ENCODE peak calls at places on chromosome 18, in five cellular contexts. One of them, this sample, is unnamed.
A peak's percentile ranks its signal among the peaks of the same experiment; 100 is the strongest.

GRCh38 chr18:5150888-5151287 is 46.2 kb downstream of the AKAIN1 start:
- DNase-seq in bronchial epithelial cell: no peak
- DNase-seq in right lobe of liver: no peak
- DNase-seq in neural progenitor cell: no peak
- DNase-seq in keratinocyte: no peak
- DNase-seq in this sample: no peak

GRCh38 chr18:24033644-24034412 is 19.3 kb downstream of the TTC39C start:
- DNase-seq in right lobe of liver: no peak
- DNase-seq in keratinocyte: no peak
- DNase-seq in neural progenitor cell: no peak
- DNase-seq in bronchial epithelial cell: no peak
- DNase-seq in this sample: no peak

GRCh38 chr18:5894613-5895299 is 566 bp downstream of the TMEM200C start:
- DNase-seq in right lobe of liver: peak; percentile 45
- DNase-seq in neural progenitor cell: peak; percentile 62
- DNase-seq in bronchial epithelial cell: no peak
- DNase-seq in keratinocyte: no peak
- DNase-seq in this sample: no peak

GRCh38 chr18:3171631-3172030 is 48.1 kb downstream of the MYOM1 start:
- DNase-seq in right lobe of liver: no peak
- DNase-seq in keratinocyte: no peak
- DNase-seq in bronchial epithelial cell: no peak
- DNase-seq in neural progenitor cell: no peak
- DNase-seq in this sample: no peak

GRCh38 chr18:36688020-36688965 is 140.5 kb downstream of the TPGS2 start:
- DNase-seq in right lobe of liver: no peak
- DNase-seq in keratinocyte: no peak
- DNase-seq in neural progenitor cell: peak; percentile 68
- DNase-seq in bronchial epithelial cell: peak; percentile 71
- DNase-seq in this sample: no peak

GRCh38 chr18:70640336-70640887 is 351.6 kb downstream of the SOCS6 start:
- DNase-seq in right lobe of liver: no peak
- DNase-seq in keratinocyte: no peak
- DNase-seq in bronchial epithelial cell: no peak
- DNase-seq in neural progenitor cell: no peak
- DNase-seq in this sample: no peak

GRCh38 chr18:2968559-2968958 is 44.4 kb downstream of the LPIN2 start:
- DNase-seq in keratinocyte: no peak
- DNase-seq in right lobe of liver: no peak
- DNase-seq in neural progenitor cell: no peak
- DNase-seq in bronchial epithelial cell: no peak
- DNase-seq in this sample: no peak

GRCh38 chr18:14747513-14748474 is at the start of gene ANKRD30B:
- DNase-seq in bronchial epithelial cell: no peak
- DNase-seq in keratinocyte: no peak
- DNase-seq in neural progenitor cell: no peak
- DNase-seq in right lobe of liver: no peak
- DNase-seq in this sample: no peak

GRCh38 chr18:8367217-8367988 is 241.8 kb upstream of the RAB12 start:
- DNase-seq in bronchial epithelial cell: peak; percentile 8
- DNase-seq in neural progenitor cell: peak; percentile 90
- DNase-seq in right lobe of liver: peak; percentile 68
- DNase-seq in keratinocyte: no peak
- DNase-seq in this sample: peak; percentile 9

GRCh38 chr18:354003-354402 is 86.2 kb upstream of the THOC1 start:
- DNase-seq in neural progenitor cell: no peak
- DNase-seq in keratinocyte: no peak
- DNase-seq in bronchial epithelial cell: peak; percentile 43
- DNase-seq in right lobe of liver: no peak
- DNase-seq in this sample: no peak

GRCh38 chr18:13180614-13181375 is 37.8 kb upstream of the LDLRAD4 start:
- DNase-seq in right lobe of liver: no peak
- DNase-seq in bronchial epithelial cell: no peak
- DNase-seq in keratinocyte: no peak
- DNase-seq in neural progenitor cell: no peak
- DNase-seq in this sample: no peak

GRCh38 chr18:48765053-48765452 is 185.7 kb downstream of the SMAD7 start:
- DNase-seq in right lobe of liver: peak; percentile 40
- DNase-seq in keratinocyte: no peak
- DNase-seq in neural progenitor cell: no peak
- DNase-seq in bronchial epithelial cell: no peak
- DNase-seq in this sample: no peak

GRCh38 chr18:58364867-58365533 is 263.9 kb downstream of the ALPK2 start:
- DNase-seq in right lobe of liver: no peak
- DNase-seq in bronchial epithelial cell: no peak
- DNase-seq in neural progenitor cell: no peak
- DNase-seq in keratinocyte: no peak
- DNase-seq in this sample: peak; percentile 51
- TF ChIP-seq CTCF in right lobe of liver: no peak
- TF ChIP-seq CTCF in bronchial epithelial cell: no peak
- TF ChIP-seq CTCF in neural progenitor cell: no peak
- TF ChIP-seq CTCF in keratinocyte: no peak
- TF ChIP-seq CTCF in this sample: no peak

GRCh38 chr18:61926532-61926931 is 33.7 kb upstream of the RNF152 start:
- DNase-seq in bronchial epithelial cell: no peak
- DNase-seq in neural progenitor cell: no peak
- DNase-seq in keratinocyte: no peak
- DNase-seq in right lobe of liver: no peak
- DNase-seq in this sample: no peak

GRCh38 chr18:61921621-61922235 is 28.9 kb upstream of the RNF152 start:
- DNase-seq in neural progenitor cell: no peak
- DNase-seq in bronchial epithelial cell: no peak
- DNase-seq in keratinocyte: no peak
- DNase-seq in right lobe of liver: no peak
- DNase-seq in this sample: no peak

GRCh38 chr18:61924550-61924949 is 31.7 kb upstream of the RNF152 start:
- DNase-seq in bronchial epithelial cell: no peak
- DNase-seq in neural progenitor cell: no peak
- DNase-seq in right lobe of liver: no peak
- DNase-seq in keratinocyte: no peak
- DNase-seq in this sample: no peak

GRCh38 chr18:61917870-61918269 is 25.1 kb upstream of the RNF152 start:
- DNase-seq in right lobe of liver: no peak
- DNase-seq in keratinocyte: no peak
- DNase-seq in neural progenitor cell: no peak
- DNase-seq in bronchial epithelial cell: no peak
- DNase-seq in this sample: no peak

DNA sequence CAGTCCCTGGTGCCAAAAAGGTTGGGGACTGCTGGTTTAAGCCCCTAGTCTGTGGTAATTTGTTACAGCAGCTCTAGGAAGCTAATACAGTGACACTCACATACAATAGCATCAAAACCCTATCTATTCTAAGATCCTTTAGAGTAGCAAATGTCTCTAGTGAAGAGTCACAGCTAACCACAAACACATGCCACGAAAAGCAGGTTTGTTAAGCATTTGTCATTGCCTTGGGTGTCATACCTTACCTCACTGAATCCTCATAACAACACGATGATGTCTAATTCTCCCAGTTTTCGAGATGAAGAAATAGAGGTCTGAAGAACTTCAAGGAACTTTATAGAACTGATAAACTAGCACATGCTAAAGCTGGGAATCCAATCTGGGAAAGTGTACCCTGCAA is 29.6 kb upstream of the RNF152 start:
- DNase-seq in keratinocyte: no peak
- DNase-seq in neural progenitor cell: no peak
- DNase-seq in bronchial epithelial cell: peak; percentile 32
- DNase-seq in right lobe of liver: no peak
- DNase-seq in this sample: no peak
- H3K4me3 ChIP-seq in keratinocyte: no peak overlapping the region
- H3K4me3 ChIP-seq in neural progenitor cell: no peak overlapping the region
- H3K4me3 ChIP-seq in bronchial epithelial cell: no peak overlapping the region
- H3K4me3 ChIP-seq in right lobe of liver: no peak overlapping the region
- H3K4me3 ChIP-seq in this sample: no peak overlapping the region

GRCh38 chr18:79006106-79006795 is 26.6 kb downstream of the SALL3 start:
- DNase-seq in right lobe of liver: no peak
- DNase-seq in keratinocyte: no peak
- DNase-seq in neural progenitor cell: no peak
- DNase-seq in bronchial epithelial cell: no peak
- DNase-seq in this sample: no peak
- H3K27me3 ChIP-seq in right lobe of liver: no peaks in the 10 kb centered on the region
- H3K27me3 ChIP-seq in keratinocyte: no peaks in the 10 kb centered on the region
- H3K27me3 ChIP-seq in neural progenitor cell: no peaks in the 10 kb centered on the region
- H3K27me3 ChIP-seq in bronchial epithelial cell: no peaks in the 10 kb centered on the region
- H3K27me3 ChIP-seq in this sample: no peaks in the 10 kb centered on the region

DNA sequence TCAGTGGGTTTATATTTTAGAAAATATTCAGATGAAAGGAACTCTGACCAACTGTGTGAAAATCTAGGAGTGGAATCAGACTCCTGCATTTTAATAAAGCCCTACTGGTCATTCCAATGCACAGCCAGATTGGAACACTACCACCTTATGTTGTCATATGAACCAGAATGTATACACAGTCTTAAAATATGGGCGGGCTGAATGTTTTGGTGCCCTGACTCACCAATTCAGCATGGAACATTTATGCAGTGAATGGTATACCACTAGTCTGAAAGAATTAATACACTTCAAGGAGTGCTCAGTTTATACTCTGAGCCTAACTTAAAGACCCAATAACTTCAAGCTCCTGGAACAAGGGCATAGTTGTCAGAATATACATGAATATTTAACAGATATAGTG is 280.9 kb upstream of the TCF4 start:
- DNase-seq in keratinocyte: no peak
- DNase-seq in neural progenitor cell: no peak
- DNase-seq in bronchial epithelial cell: peak; percentile 59
- DNase-seq in right lobe of liver: no peak
- DNase-seq in this sample: no peak
- TF ChIP-seq CTCF in keratinocyte: no peak
- TF ChIP-seq CTCF in neural progenitor cell: no peak
- TF ChIP-seq CTCF in bronchial epithelial cell: no peak
- TF ChIP-seq CTCF in right lobe of liver: no peak
- TF ChIP-seq CTCF in this sample: no peak

GRCh38 chr18:9877655-9878014 is 8.1 kb upstream of the TXNDC2 start:
- DNase-seq in bronchial epithelial cell: no peak
- DNase-seq in neural progenitor cell: no peak
- DNase-seq in keratinocyte: no peak
- DNase-seq in right lobe of liver: no peak
- DNase-seq in this sample: no peak
- H3K4me3 ChIP-seq in bronchial epithelial cell: no peak overlapping the region
- H3K4me3 ChIP-seq in neural progenitor cell: no peak overlapping the region
- H3K4me3 ChIP-seq in keratinocyte: peak overlapping the region; percentile 25
- H3K4me3 ChIP-seq in right lobe of liver: no peak overlapping the region
- H3K4me3 ChIP-seq in this sample: no peak overlapping the region

GRCh38 chr18:21242141-21243040 is at the start of gene GREB1L:
- DNase-seq in neural progenitor cell: peak; percentile 93
- DNase-seq in right lobe of liver: peak; percentile 87
- DNase-seq in bronchial epithelial cell: peak; percentile 27
- DNase-seq in keratinocyte: no peak
- DNase-seq in this sample: no peak

GRCh38 chr18:21241224-21242131 is 554 bp upstream of the GREB1L start:
- DNase-seq in right lobe of liver: peak; percentile 92
- DNase-seq in bronchial epithelial cell: no peak
- DNase-seq in keratinocyte: no peak
- DNase-seq in neural progenitor cell: peak; percentile 78
- DNase-seq in this sample: no peak

DNA sequence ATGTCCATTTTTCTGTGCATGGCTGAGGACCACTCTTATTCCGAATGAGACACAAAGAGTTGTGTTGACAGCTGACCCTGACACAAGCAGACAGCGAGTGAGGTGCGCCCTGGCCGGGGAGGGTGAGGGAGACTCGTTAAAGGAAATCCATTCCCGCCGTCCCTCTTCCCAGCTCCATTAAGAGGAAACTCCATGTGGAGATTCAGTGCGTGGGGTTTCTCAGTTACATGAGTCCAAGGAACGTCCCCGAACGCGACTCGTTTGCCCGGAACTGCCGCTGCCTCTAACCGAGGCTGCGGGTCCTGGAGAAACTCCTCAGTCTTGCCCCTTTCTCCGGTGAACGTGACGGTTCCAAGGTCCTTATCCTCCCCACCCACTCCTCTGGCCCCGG is 1.0 kb downstream of the GREB1L start:
- DNase-seq in neural progenitor cell: peak; percentile 42
- DNase-seq in right lobe of liver: no peak
- DNase-seq in keratinocyte: no peak
- DNase-seq in bronchial epithelial cell: no peak
- DNase-seq in this sample: no peak
- H3K27me3 ChIP-seq in neural progenitor cell: no peaks in the 10 kb centered on the region
- H3K27me3 ChIP-seq in right lobe of liver: no peaks in the 10 kb centered on the region
- H3K27me3 ChIP-seq in keratinocyte: peaks cover 26% of the 10 kb centered on the region
- H3K27me3 ChIP-seq in bronchial epithelial cell: peaks cover 2% of the 10 kb centered on the region
- H3K27me3 ChIP-seq in this sample: peaks cover 6% of the 10 kb centered on the region

GRCh38 chr18:6920099-6920955 is 190.8 kb downstream of the ARHGAP28 start:
- DNase-seq in neural progenitor cell: peak; percentile 75
- DNase-seq in bronchial epithelial cell: peak; percentile 53
- DNase-seq in right lobe of liver: no peak
- DNase-seq in keratinocyte: peak; percentile 19
- DNase-seq in this sample: peak; percentile 47
- TF ChIP-seq CTCF in neural progenitor cell: peak; percentile 91
- TF ChIP-seq CTCF in bronchial epithelial cell: peak; percentile 90
- TF ChIP-seq CTCF in right lobe of liver: peak; percentile 61
- TF ChIP-seq CTCF in keratinocyte: peak; percentile 76
- TF ChIP-seq CTCF in this sample: peak; percentile 85

DNA sequence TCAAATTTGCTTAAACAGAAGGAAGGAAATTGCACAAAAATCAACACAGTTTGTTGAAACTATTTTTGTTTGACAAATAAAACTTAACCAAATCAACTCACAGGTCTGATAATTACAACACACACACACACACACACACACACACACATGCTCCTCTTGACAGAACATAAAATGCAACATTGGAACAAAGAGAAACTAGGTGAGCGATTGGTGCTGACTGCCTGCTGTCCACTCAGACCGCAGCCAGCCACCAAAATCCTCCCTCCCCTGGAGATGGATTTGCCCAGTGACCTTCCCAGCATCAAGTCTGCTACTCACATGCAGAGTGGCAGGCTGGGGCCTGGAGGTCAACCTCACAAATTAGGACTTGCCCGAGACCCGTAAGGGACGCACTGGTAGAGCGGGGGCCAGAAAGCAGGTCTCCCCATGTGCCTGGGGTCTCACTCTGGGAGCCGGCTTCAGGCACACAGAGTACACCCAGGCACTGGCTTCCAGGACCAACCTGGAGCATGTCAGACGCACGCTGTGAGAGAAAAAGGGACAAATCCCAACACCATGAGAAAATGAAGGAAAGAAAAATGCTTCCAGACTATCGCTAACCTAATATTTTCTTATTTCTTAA is 61.4 kb downstream of the DIPK1C start:
- DNase-seq in bronchial epithelial cell: no peak
- DNase-seq in keratinocyte: no peak
- DNase-seq in right lobe of liver: no peak
- DNase-seq in neural progenitor cell: no peak
- DNase-seq in this sample: no peak
- H3K4me3 ChIP-seq in bronchial epithelial cell: no peak overlapping the region
- H3K4me3 ChIP-seq in keratinocyte: no peak overlapping the region
- H3K4me3 ChIP-seq in right lobe of liver: no peak overlapping the region
- H3K4me3 ChIP-seq in neural progenitor cell: no peak overlapping the region
- H3K4me3 ChIP-seq in this sample: no peak overlapping the region

DNA sequence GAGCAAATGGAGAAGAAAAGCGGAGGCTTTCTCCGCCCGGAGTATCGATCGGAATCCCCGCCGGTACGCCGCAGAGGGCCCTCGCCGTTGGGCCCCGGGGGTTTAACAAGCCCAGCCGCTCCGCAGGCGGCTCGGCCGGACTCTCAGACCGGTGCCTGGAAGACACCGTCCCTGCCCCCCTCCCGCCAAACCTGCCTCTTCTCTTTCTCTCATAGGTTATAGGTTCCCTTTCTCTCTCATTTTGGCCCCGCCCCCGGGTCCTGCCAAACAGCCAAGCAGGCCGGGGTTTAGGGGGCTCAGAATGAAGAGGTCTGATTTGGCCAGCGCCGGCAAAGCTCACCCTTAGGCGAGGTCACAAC is 4.4 kb downstream of the ONECUT2 start:
- DNase-seq in bronchial epithelial cell: no peak
- DNase-seq in right lobe of liver: no peak
- DNase-seq in keratinocyte: no peak
- DNase-seq in neural progenitor cell: peak; percentile 84
- DNase-seq in this sample: no peak
- H3K27me3 ChIP-seq in bronchial epithelial cell: peaks cover 74% of the 10 kb centered on the region
- H3K27me3 ChIP-seq in right lobe of liver: no peaks in the 10 kb centered on the region
- H3K27me3 ChIP-seq in keratinocyte: peaks cover 93% of the 10 kb centered on the region
- H3K27me3 ChIP-seq in neural progenitor cell: peaks cover 100% of the 10 kb centered on the region
- H3K27me3 ChIP-seq in this sample: peaks cover 84% of the 10 kb centered on the region

GRCh38 chr18:42730272-42730671 is 385.2 kb downstream of the RIT2 start:
- DNase-seq in neural progenitor cell: no peak
- DNase-seq in keratinocyte: no peak
- DNase-seq in bronchial epithelial cell: peak; percentile 7
- DNase-seq in right lobe of liver: no peak
- DNase-seq in this sample: no peak
- TF ChIP-seq CTCF in neural progenitor cell: peak; percentile 47
- TF ChIP-seq CTCF in keratinocyte: no peak
- TF ChIP-seq CTCF in bronchial epithelial cell: no peak
- TF ChIP-seq CTCF in right lobe of liver: no peak
- TF ChIP-seq CTCF in this sample: peak; percentile 29